ENCODE peak calls at places on chromosome 22, in five cellular contexts. One of them, this sample, is unnamed.

GRCh38 chr22:39462443-39463147 is 5.8 kb downstream of the MGAT3 start:
- DNase-seq in NCI-H510A: no peak
- DNase-seq in GM12865: peak; percentile 61
- DNase-seq in stimulated activated CD4-positive, alpha-beta T cell treated with anti-CD3 and anti-CD28 coated beads, Interleukin-15, amount 100 ng/mL, for 48 hours: no peak
- DNase-seq in stimulated activated CD8-positive, alpha-beta memory T cell treated with anti-CD3 and anti-CD28 coated beads, Interleukin-2, amount 100 ng/mL, for 1 hour: no peak
- DNase-seq in this sample: no peak

GRCh38 chr22:38133331-38133730 is 22.8 kb upstream of the BAIAP2L2 start:
- DNase-seq in NCI-H510A: no peak
- DNase-seq in GM12865: no peak
- DNase-seq in stimulated activated CD4-positive, alpha-beta T cell treated with anti-CD3 and anti-CD28 coated beads, Interleukin-15, amount 100 ng/mL, for 48 hours: no peak
- DNase-seq in stimulated activated CD8-positive, alpha-beta memory T cell treated with anti-CD3 and anti-CD28 coated beads, Interleukin-2, amount 100 ng/mL, for 1 hour: no peak
- DNase-seq in this sample: no peak

GRCh38 chr22:26700462-26700861 is 43.1 kb downstream of the MIAT start:
- DNase-seq in NCI-H510A: no peak
- DNase-seq in GM12865: no peak
- DNase-seq in stimulated activated CD4-positive, alpha-beta T cell treated with anti-CD3 and anti-CD28 coated beads, Interleukin-15, amount 100 ng/mL, for 48 hours: no peak
- DNase-seq in stimulated activated CD8-positive, alpha-beta memory T cell treated with anti-CD3 and anti-CD28 coated beads, Interleukin-2, amount 100 ng/mL, for 1 hour: no peak
- DNase-seq in this sample: no peak

GRCh38 chr22:38834215-38834953 is 9.4 kb downstream of the NPTXR start:
- DNase-seq in NCI-H510A: no peak
- DNase-seq in GM12865: no peak
- DNase-seq in stimulated activated CD4-positive, alpha-beta T cell treated with anti-CD3 and anti-CD28 coated beads, Interleukin-15, amount 100 ng/mL, for 48 hours: no peak
- DNase-seq in stimulated activated CD8-positive, alpha-beta memory T cell treated with anti-CD3 and anti-CD28 coated beads, Interleukin-2, amount 100 ng/mL, for 1 hour: no peak
- DNase-seq in this sample: no peak

GRCh38 chr22:39240841-39241631 is 3.7 kb downstream of the PDGFB start:
- DNase-seq in NCI-H510A: peak; percentile 41
- DNase-seq in GM12865: no peak
- DNase-seq in stimulated activated CD4-positive, alpha-beta T cell treated with anti-CD3 and anti-CD28 coated beads, Interleukin-15, amount 100 ng/mL, for 48 hours: no peak
- DNase-seq in stimulated activated CD8-positive, alpha-beta memory T cell treated with anti-CD3 and anti-CD28 coated beads, Interleukin-2, amount 100 ng/mL, for 1 hour: no peak
- DNase-seq in this sample: no peak

GRCh38 chr22:44139773-44140172 is 41.0 kb upstream of the PARVG start:
- DNase-seq in NCI-H510A: no peak
- DNase-seq in GM12865: no peak
- DNase-seq in stimulated activated CD4-positive, alpha-beta T cell treated with anti-CD3 and anti-CD28 coated beads, Interleukin-15, amount 100 ng/mL, for 48 hours: no peak
- DNase-seq in stimulated activated CD8-positive, alpha-beta memory T cell treated with anti-CD3 and anti-CD28 coated beads, Interleukin-2, amount 100 ng/mL, for 1 hour: no peak
- DNase-seq in this sample: no peak

GRCh38 chr22:43110927-43111623 is 525 bp downstream of the BIK start:
- DNase-seq in NCI-H510A: no peak
- DNase-seq in GM12865: peak; percentile 74
- DNase-seq in stimulated activated CD4-positive, alpha-beta T cell treated with anti-CD3 and anti-CD28 coated beads, Interleukin-15, amount 100 ng/mL, for 48 hours: no peak
- DNase-seq in stimulated activated CD8-positive, alpha-beta memory T cell treated with anti-CD3 and anti-CD28 coated beads, Interleukin-2, amount 100 ng/mL, for 1 hour: no peak
- DNase-seq in this sample: no peak

GRCh38 chr22:42330953-42331525 is 60.6 kb upstream of the TCF20 start:
- DNase-seq in NCI-H510A: no peak
- DNase-seq in GM12865: peak; percentile 31
- DNase-seq in stimulated activated CD4-positive, alpha-beta T cell treated with anti-CD3 and anti-CD28 coated beads, Interleukin-15, amount 100 ng/mL, for 48 hours: no peak
- DNase-seq in stimulated activated CD8-positive, alpha-beta memory T cell treated with anti-CD3 and anti-CD28 coated beads, Interleukin-2, amount 100 ng/mL, for 1 hour: no peak
- DNase-seq in this sample: no peak

GRCh38 chr22:44107341-44107740 is 73.4 kb upstream of the PARVG start:
- DNase-seq in NCI-H510A: no peak
- DNase-seq in GM12865: no peak
- DNase-seq in stimulated activated CD4-positive, alpha-beta T cell treated with anti-CD3 and anti-CD28 coated beads, Interleukin-15, amount 100 ng/mL, for 48 hours: no peak
- DNase-seq in stimulated activated CD8-positive, alpha-beta memory T cell treated with anti-CD3 and anti-CD28 coated beads, Interleukin-2, amount 100 ng/mL, for 1 hour: no peak
- DNase-seq in this sample: no peak

GRCh38 chr22:35766654-35767580 is 49.2 kb downstream of the APOL5 start:
- DNase-seq in NCI-H510A: no peak
- DNase-seq in GM12865: no peak
- DNase-seq in stimulated activated CD4-positive, alpha-beta T cell treated with anti-CD3 and anti-CD28 coated beads, Interleukin-15, amount 100 ng/mL, for 48 hours: no peak
- DNase-seq in stimulated activated CD8-positive, alpha-beta memory T cell treated with anti-CD3 and anti-CD28 coated beads, Interleukin-2, amount 100 ng/mL, for 1 hour: no peak
- DNase-seq in this sample: no peak

GRCh38 chr22:32076726-32077550 is 33.9 kb downstream of the SLC5A1 start:
- DNase-seq in NCI-H510A: no peak
- DNase-seq in GM12865: no peak
- DNase-seq in stimulated activated CD4-positive, alpha-beta T cell treated with anti-CD3 and anti-CD28 coated beads, Interleukin-15, amount 100 ng/mL, for 48 hours: no peak
- DNase-seq in stimulated activated CD8-positive, alpha-beta memory T cell treated with anti-CD3 and anti-CD28 coated beads, Interleukin-2, amount 100 ng/mL, for 1 hour: no peak
- DNase-seq in this sample: no peak